ENCODE peak calls at places on chromosomes 13 and 19, in six cellular contexts. F is stimulated activated CD4-positive, alpha-beta T cell treated with anti-CD3 and anti-CD28 coated beads, Interleukin-15, amount 100 ng/mL, for 1 hour; W is stomach; B is mesenteric fat pad; I is EH; P is HFFc6. A is an unnamed sample.

GRCh38 chr13:32659736-32660135 is 73.5 kb downstream of the PDS5B start:
- DNase-seq in F (no peak), W (no peak), B (no peak), I (peak; percentile 55), P (no peak), A (no peak)

GRCh38 chr13:30577381-30577780 is 40.3 kb upstream of the USPL1 start:
- DNase-seq in F (no peak), W (no peak), B (no peak), I (peak; percentile 95), P (peak; percentile 88), A (no peak)

GRCh38 chr19:1082165-1082927 is 12.8 kb downstream of the POLR2E start:
- DNase-seq in F (peak; percentile 70), W (peak; percentile 96), B (no peak), I (peak; percentile 47), P (no peak), A (peak; percentile 91)

GRCh38 chr13:113743366-113744195 is 15.4 kb upstream of the TMEM255B start:
- DNase-seq in F (no peak), W (no peak), B (no peak), I (no peak), P (no peak), A (no peak)

GRCh38 chr13:114077121-114077937 is 55.1 kb downstream of the RASA3 start:
- DNase-seq in F (no peak), W (no peak), B (peak; percentile 22), I (no peak), P (no peak), A (peak; percentile 51)

GRCh38 chr19:19319725-19320361 is 466 bp downstream of the SUGP1 start:
- DNase-seq in F (no peak), W (no peak), B (no peak), I (no peak), P (no peak), A (no peak)

GRCh38 chr13:27276188-27276587 is 5.6 kb downstream of the RASL11A start:
- DNase-seq in F (no peak), W (no peak), B (no peak), I (peak; percentile 83), P (no peak), A (no peak)

GRCh38 chr19:45676851-45677263 is 8.8 kb downstream of the GIPR start:
- DNase-seq in F (no peak), W (peak; percentile 49), B (no peak), I (no peak), P (no peak), A (peak; percentile 34)

GRCh38 chr19:18173572-18174294 is at the start of gene IFI30:
- DNase-seq in F (no peak), W (peak; percentile 96), B (peak; percentile 94), I (peak; percentile 42), P (no peak), A (peak; percentile 75)